ENCODE peak calls at places on chromosomes 7 and 10, in ten cellular contexts. M is IMR-90; S is effector memory CD4-positive, alpha-beta T cell; W is cardiac fibroblast; Q is brain microvascular endothelial cell; X is fibroblast of pulmonary artery; A is CD4-positive, CD25-positive, alpha-beta regulatory T cell; U is body of pancreas; C is HL-60; V is psoas muscle. F is an unnamed sample.

GRCh38 chr7:2757904-2758672 is 70.1 kb downstream of the AMZ1 start:
- DNase-seq in M (peak), S (no peak), W (peak), Q (peak), X (peak), A (peak), U (no peak), C (peak), V (no peak), F (no peak)

GRCh38 chr10:86191166-86191565 is 175.4 kb downstream of the GRID1 start:
- DNase-seq in M (no peak), S (no peak), W (no peak), Q (no peak), X (no peak), A (no peak), U (no peak), C (no peak), V (no peak), F (no peak)

GRCh38 chr7:20330797-20331230 is at the start of gene ITGB8:
- DNase-seq in M (no peak), S (no peak), W (no peak), Q (no peak), X (no peak), A (peak), U (peak), C (no peak), V (peak), F (no peak)

GRCh38 chr10:88127766-88128165 is 264.3 kb downstream of the PTEN start:
- DNase-seq in M (no peak), S (no peak), W (no peak), Q (no peak), X (no peak), A (no peak), U (no peak), C (no peak), V (no peak), F (no peak)

GRCh38 chr7:49791089-49791741 is 17.8 kb downstream of the VWC2 start:
- DNase-seq in M (no peak), S (no peak), W (no peak), Q (no peak), X (no peak), A (peak), U (no peak), C (no peak), V (no peak), F (peak)

GRCh38 chr10:31937371-31937770 is 8.7 kb upstream of the ARHGAP12 start:
- DNase-seq in M (no peak), S (no peak), W (no peak), Q (no peak), X (no peak), A (no peak), U (no peak), C (no peak), V (peak), F (no peak)

GRCh38 chr7:130008941-130009847 is 42.0 kb downstream of the ZC3HC1 start:
- DNase-seq in M (peak), S (no peak), W (peak), Q (peak), X (peak), A (no peak), U (peak), C (no peak), V (no peak), F (no peak)

GRCh38 chr10:128030498-128031072 is 95.6 kb downstream of the MKI67 start:
- DNase-seq in M (no peak), S (no peak), W (no peak), Q (no peak), X (no peak), A (no peak), U (peak), C (no peak), V (no peak), F (no peak)

GRCh38 chr7:31875424-31875823 is 188.4 kb downstream of the PPP1R17 start:
- DNase-seq in M (no peak), S (no peak), W (peak), Q (no peak), X (peak), A (no peak), U (no peak), C (peak), V (no peak), F (no peak)

GRCh38 chr10:43287056-43288007 is 20.5 kb upstream of the RASGEF1A start:
- DNase-seq in M (no peak), S (no peak), W (no peak), Q (no peak), X (peak), A (peak), U (peak), C (peak), V (no peak), F (no peak)

GRCh38 chr10:78365711-78366110 is 332.0 kb downstream of the RPS24 start:
- DNase-seq in M (peak), S (no peak), W (peak), Q (peak), X (no peak), A (no peak), U (no peak), C (no peak), V (no peak), F (no peak)

GRCh38 chr10:88659725-88660592 is 4.3 kb upstream of the LIPF start:
- DNase-seq in M (peak), S (no peak), W (peak), Q (no peak), X (no peak), A (no peak), U (no peak), C (no peak), V (no peak), F (no peak)

GRCh38 chr7:127208351-127208750 is 44.4 kb downstream of the GRM8 start:
- DNase-seq in M (no peak), S (no peak), W (no peak), Q (no peak), X (no peak), A (no peak), U (no peak), C (no peak), V (no peak), F (no peak)

GRCh38 chr10:80104066-80104926 is 25.8 kb downstream of the TMEM254 start:
- DNase-seq in M (peak), S (no peak), W (peak), Q (peak), X (peak), A (peak), U (no peak), C (no peak), V (peak), F (peak)

GRCh38 chr10:66234872-66235271 is 691.0 kb upstream of the LRRTM3 start:
- DNase-seq in M (no peak), S (no peak), W (no peak), Q (no peak), X (no peak), A (no peak), U (no peak), C (no peak), V (no peak), F (no peak)

GRCh38 chr10:79940431-79940830 is 8.5 kb downstream of the SFTPD start:
- DNase-seq in M (no peak), S (no peak), W (no peak), Q (no peak), X (no peak), A (no peak), U (no peak), C (no peak), V (no peak), F (no peak)

GRCh38 chr10:16242859-16243613 is 193.8 kb upstream of the PTER start:
- DNase-seq in M (no peak), S (no peak), W (no peak), Q (no peak), X (no peak), A (no peak), U (no peak), C (no peak), V (no peak), F (no peak)

GRCh38 chr7:22726849-22727792 is at the start of gene IL6:
- DNase-seq in M (peak), S (no peak), W (peak), Q (peak), X (peak), A (peak), U (peak), C (peak), V (peak), F (peak)

GRCh38 chr7:135247746-135248471 is 14.3 kb downstream of the STRA8 start:
- DNase-seq in M (no peak), S (no peak), W (no peak), Q (no peak), X (no peak), A (no peak), U (no peak), C (no peak), V (no peak), F (no peak)

GRCh38 chr10:128608791-128609190 is 482.6 kb upstream of the MKI67 start:
- DNase-seq in M (no peak), S (no peak), W (no peak), Q (no peak), X (no peak), A (no peak), U (no peak), C (no peak), V (no peak), F (no peak)

GRCh38 chr7:21617513-21617912 is 74.7 kb downstream of the DNAH11 start:
- DNase-seq in M (no peak), S (no peak), W (no peak), Q (no peak), X (no peak), A (no peak), U (no peak), C (no peak), V (no peak), F (no peak)

GRCh38 chr10:52965938-52966401 is 193.4 kb upstream of the MBL2 start:
- DNase-seq in M (no peak), S (no peak), W (no peak), Q (no peak), X (no peak), A (no peak), U (no peak), C (no peak), V (no peak), F (no peak)

GRCh38 chr10:31318854-31319601 is at the start of gene ZEB1:
- DNase-seq in M (peak), S (peak), W (peak), Q (peak), X (peak), A (peak), U (peak), C (peak), V (peak), F (peak)

GRCh38 chr7:111107576-111107975 is 16.6 kb downstream of the LRRN3 start:
- DNase-seq in M (peak), S (no peak), W (peak), Q (no peak), X (peak), A (no peak), U (no peak), C (no peak), V (no peak), F (no peak)

GRCh38 chr7:54985405-54986360 is 33.1 kb upstream of the EGFR start:
- DNase-seq in M (peak), S (no peak), W (peak), Q (peak), X (peak), A (no peak), U (no peak), C (no peak), V (no peak), F (no peak)

GRCh38 chr10:19749185-19749729 is 67.0 kb upstream of the PLXDC2 start:
- DNase-seq in M (peak), S (no peak), W (peak), Q (peak), X (peak), A (no peak), U (no peak), C (no peak), V (no peak), F (no peak)

GRCh38 chr10:99372546-99373271 is 43.6 kb downstream of the CNNM1 start:
- DNase-seq in M (peak), S (no peak), W (peak), Q (peak), X (peak), A (no peak), U (no peak), C (no peak), V (no peak), F (no peak)

GRCh38 chr7:131385039-131385605 is 57.4 kb downstream of the MKLN1 start:
- DNase-seq in M (peak), S (no peak), W (peak), Q (no peak), X (peak), A (no peak), U (no peak), C (no peak), V (no peak), F (no peak)

GRCh38 chr10:32104622-32105509 is 48.6 kb upstream of the KIF5B start:
- DNase-seq in M (peak), S (no peak), W (no peak), Q (peak), X (no peak), A (no peak), U (no peak), C (no peak), V (no peak), F (no peak)

GRCh38 chr10:124728830-124729661 is 15.1 kb downstream of the FAM53B start:
- DNase-seq in M (no peak), S (no peak), W (no peak), Q (no peak), X (no peak), A (no peak), U (no peak), C (no peak), V (no peak), F (no peak)

GRCh38 chr7:136923111-136923510 is 54.7 kb downstream of the CHRM2 start:
- DNase-seq in M (peak), S (no peak), W (peak), Q (peak), X (peak), A (no peak), U (no peak), C (no peak), V (no peak), F (no peak)

GRCh38 chr7:54823776-54824175 is 64.8 kb upstream of the SEC61G start:
- DNase-seq in M (no peak), S (no peak), W (no peak), Q (no peak), X (no peak), A (no peak), U (no peak), C (no peak), V (no peak), F (no peak)

GRCh38 chr7:80453699-80454340 is 58.0 kb downstream of the GNAT3 start:
- DNase-seq in M (peak), S (no peak), W (peak), Q (no peak), X (peak), A (peak), U (no peak), C (no peak), V (no peak), F (no peak)

GRCh38 chr10:72738476-72738875 is 46.5 kb downstream of the MCU start:
- DNase-seq in M (no peak), S (no peak), W (peak), Q (peak), X (peak), A (no peak), U (no peak), C (no peak), V (no peak), F (no peak)

GRCh38 chr7:70700935-70701425 is 431.0 kb upstream of the GALNT17 start:
- DNase-seq in M (no peak), S (no peak), W (no peak), Q (no peak), X (no peak), A (no peak), U (no peak), C (no peak), V (no peak), F (peak)
- H3K4me3 ChIP-seq in M (no peak), S (no peak), W (no peak), Q (no peak), X (no peak), A (no peak), U (no peak), C (no peak), V (no peak), F (no peak)

GRCh38 chr10:132921086-132921485 is 21.3 kb downstream of the CFAP46 start:
- DNase-seq in M (no peak), S (no peak), W (no peak), Q (no peak), X (no peak), A (no peak), U (no peak), C (no peak), V (peak), F (no peak)
- H3K4me3 ChIP-seq in M (no peak), S (no peak), W (no peak), Q (no peak), X (no peak), A (no peak), U (no peak), C (no peak), V (no peak), F (no peak)

GRCh38 chr10:14905890-14906289 is 27.2 kb downstream of the SUV39H2 start:
- DNase-seq in M (no peak), S (no peak), W (no peak), Q (no peak), X (no peak), A (peak), U (no peak), C (no peak), V (no peak), F (peak)

GRCh38 chr10:14909101-14909500 is 30.4 kb downstream of the SUV39H2 start:
- DNase-seq in M (no peak), S (no peak), W (no peak), Q (no peak), X (no peak), A (no peak), U (no peak), C (no peak), V (no peak), F (no peak)

GRCh38 chr10:14904316-14904732 is 25.7 kb downstream of the SUV39H2 start:
- DNase-seq in M (peak), S (peak), W (peak), Q (peak), X (peak), A (peak), U (no peak), C (no peak), V (no peak), F (peak)

GRCh38 chr10:14904864-14905263 is 26.2 kb downstream of the SUV39H2 start:
- DNase-seq in M (no peak), S (no peak), W (no peak), Q (no peak), X (no peak), A (no peak), U (no peak), C (no peak), V (no peak), F (no peak)

DNA sequence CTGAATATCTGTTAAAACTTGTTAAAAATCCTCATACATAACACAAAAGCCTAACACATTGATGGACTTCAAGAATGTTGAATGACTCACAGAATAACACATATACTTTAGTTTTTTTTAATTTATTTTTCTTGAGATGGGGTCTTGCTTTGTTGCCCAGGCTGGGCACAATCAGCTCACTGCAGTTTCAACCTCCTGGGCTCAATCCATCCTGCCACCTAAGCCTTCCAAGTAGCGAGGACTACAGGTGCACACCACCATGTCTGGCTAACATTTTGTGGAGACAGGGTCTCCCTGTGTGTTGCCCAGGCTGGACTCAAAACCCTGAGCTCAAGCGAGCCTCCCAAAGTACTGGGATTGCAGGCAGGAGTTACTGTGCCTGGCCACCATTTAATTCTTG is 28.1 kb downstream of the SUV39H2 start:
- DNase-seq in M (no peak), S (no peak), W (no peak), Q (no peak), X (no peak), A (no peak), U (no peak), C (no peak), V (no peak), F (no peak)
- H3K4me3 ChIP-seq in M (no peak), S (no peak), W (no peak), Q (no peak), X (no peak), A (no peak), U (no peak), C (no peak), V (no peak), F (no peak)

DNA sequence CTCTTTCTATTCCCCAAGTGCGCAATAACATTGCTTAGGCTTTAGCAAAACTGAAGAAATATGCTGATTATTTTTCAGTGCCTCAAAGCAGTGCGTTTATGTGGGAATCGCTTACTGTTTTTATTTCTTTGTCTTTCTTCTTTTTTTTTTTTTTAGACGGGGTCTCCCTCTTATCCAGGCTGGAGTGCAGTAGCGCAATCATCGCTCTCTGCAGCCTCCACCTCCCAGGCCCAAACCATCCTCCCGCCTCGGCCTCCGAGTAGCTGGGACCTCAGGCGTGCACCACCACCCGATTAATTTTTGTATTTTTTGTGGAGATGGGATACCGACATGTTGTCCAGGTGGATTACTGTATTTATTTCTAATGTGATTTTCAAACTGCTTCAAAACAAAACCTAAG is 1.2 kb downstream of the DENND10 start:
- DNase-seq in M (no peak), S (no peak), W (no peak), Q (no peak), X (no peak), A (no peak), U (no peak), C (no peak), V (no peak), F (no peak)
- H3K4me3 ChIP-seq in M (peak), S (peak), W (peak), Q (peak), X (peak), A (peak), U (no peak), C (peak), V (peak), F (peak)

GRCh38 chr7:16668978-16669377 is 23.0 kb downstream of the BZW2 start:
- DNase-seq in M (no peak), S (no peak), W (peak), Q (no peak), X (peak), A (no peak), U (no peak), C (no peak), V (no peak), F (no peak)
- H3K4me3 ChIP-seq in M (no peak), S (no peak), W (no peak), Q (no peak), X (no peak), A (no peak), U (no peak), C (no peak), V (no peak), F (no peak)

GRCh38 chr7:12570148-12570528 is 382 bp upstream of the SCIN start:
- DNase-seq in M (no peak), S (no peak), W (peak), Q (no peak), X (peak), A (no peak), U (peak), C (no peak), V (no peak), F (no peak)
- H3K4me3 ChIP-seq in M (no peak), S (peak), W (peak), Q (peak), X (peak), A (peak), U (peak), C (peak), V (peak), F (no peak)

DNA sequence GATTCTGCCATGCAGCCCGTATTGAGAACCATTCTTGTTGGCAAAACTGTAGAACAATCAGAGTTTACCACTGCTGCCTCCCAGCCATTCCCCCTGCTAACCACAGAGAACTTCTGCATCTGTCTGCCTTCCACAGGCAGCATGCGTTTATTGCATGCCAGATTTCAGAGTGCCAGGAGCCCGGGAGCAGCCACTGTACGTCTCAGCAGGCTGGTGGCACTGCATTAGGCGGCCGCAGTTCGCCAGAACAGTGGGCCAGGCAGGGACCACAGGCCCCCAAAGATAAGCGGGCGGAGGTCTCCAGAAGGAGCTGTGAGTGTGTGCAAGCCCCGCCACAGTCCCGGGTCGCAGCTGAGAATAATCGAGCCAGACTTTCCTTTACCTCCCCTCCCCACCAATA is 31.8 kb downstream of the ZNF467 start:
- DNase-seq in M (no peak), S (no peak), W (no peak), Q (no peak), X (no peak), A (no peak), U (peak), C (no peak), V (no peak), F (peak)
- H3K4me3 ChIP-seq in M (no peak), S (no peak), W (no peak), Q (no peak), X (no peak), A (peak), U (peak), C (peak), V (peak), F (peak)

DNA sequence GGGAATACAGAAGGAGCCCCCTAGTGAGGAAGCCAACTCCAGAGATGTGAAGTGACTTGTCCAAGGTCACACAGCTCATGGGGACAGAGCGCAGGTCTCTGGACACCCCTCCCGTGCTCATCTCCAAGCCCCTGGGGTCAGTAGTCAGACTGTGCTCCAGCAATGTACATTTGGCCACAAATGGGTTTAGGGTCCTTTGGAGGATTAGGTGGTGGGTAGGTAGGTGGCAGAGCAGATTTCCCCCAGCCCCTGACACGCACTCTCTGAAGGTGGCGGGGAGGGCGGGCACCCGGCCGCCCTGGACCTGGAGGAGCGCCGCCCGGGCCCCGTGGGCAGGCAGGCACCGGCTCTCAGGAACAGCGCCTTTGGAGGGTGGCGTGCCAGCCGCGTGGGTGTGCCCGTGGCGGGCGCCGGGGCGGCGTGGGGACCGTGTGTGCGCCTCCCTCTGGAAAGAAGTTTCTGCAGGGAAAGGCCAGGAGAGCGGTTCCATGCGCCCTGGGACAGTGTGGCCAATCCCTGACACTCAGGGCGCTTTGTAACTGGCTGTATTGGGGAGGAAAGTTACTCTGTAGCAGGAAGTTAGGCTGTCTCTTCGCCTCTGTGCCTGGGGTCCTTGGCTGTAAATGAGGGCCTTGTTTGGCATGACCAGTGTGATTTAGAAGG is 1.0 kb downstream of the WIPF3 start:
- DNase-seq in M (no peak), S (no peak), W (no peak), Q (no peak), X (no peak), A (no peak), U (peak), C (no peak), V (peak), F (no peak)
- H3K4me3 ChIP-seq in M (no peak), S (no peak), W (no peak), Q (no peak), X (no peak), A (no peak), U (peak), C (peak), V (peak), F (no peak)